ENCODE peak calls at places on chromosomes 5 and 9, in six cellular contexts. One of them, this sample, is unnamed.
A peak's percentile ranks its signal among the peaks of the same experiment; 100 is the strongest.

GRCh38 chr5:127684722-127685467 is 18.3 kb upstream of the CCDC192 start:
- DNase-seq in cardiac fibroblast: no peak
- DNase-seq in astrocyte: no peak
- DNase-seq in heart right ventricle: no peak
- DNase-seq in kidney epithelial cell: no peak
- DNase-seq in upper lobe of left lung: no peak
- DNase-seq in this sample: no peak

GRCh38 chr9:120532891-120533290 is 47.1 kb downstream of the CDK5RAP2 start:
- DNase-seq in cardiac fibroblast: no peak
- DNase-seq in astrocyte: no peak
- DNase-seq in heart right ventricle: no peak
- DNase-seq in kidney epithelial cell: no peak
- DNase-seq in upper lobe of left lung: no peak
- DNase-seq in this sample: no peak

GRCh38 chr5:44942524-44943001 is 133.8 kb downstream of the MRPS30 start:
- DNase-seq in cardiac fibroblast: no peak
- DNase-seq in astrocyte: peak; percentile 2
- DNase-seq in heart right ventricle: no peak
- DNase-seq in kidney epithelial cell: no peak
- DNase-seq in upper lobe of left lung: no peak
- DNase-seq in this sample: no peak

GRCh38 chr5:58462623-58463230 is 2.8 kb upstream of the PLK2 start:
- DNase-seq in cardiac fibroblast: peak; percentile 79
- DNase-seq in astrocyte: peak; percentile 38
- DNase-seq in heart right ventricle: peak; percentile 40
- DNase-seq in kidney epithelial cell: no peak
- DNase-seq in upper lobe of left lung: no peak
- DNase-seq in this sample: no peak

GRCh38 chr9:99259231-99259918 is 37.3 kb downstream of the SEC61B start:
- DNase-seq in cardiac fibroblast: peak; percentile 70
- DNase-seq in astrocyte: peak; percentile 20
- DNase-seq in heart right ventricle: peak; percentile 87
- DNase-seq in kidney epithelial cell: no peak
- DNase-seq in upper lobe of left lung: peak; percentile 93
- DNase-seq in this sample: no peak

GRCh38 chr5:164048527-164048926 is 543.1 kb downstream of the MAT2B start:
- DNase-seq in cardiac fibroblast: peak; percentile 67
- DNase-seq in astrocyte: no peak
- DNase-seq in heart right ventricle: no peak
- DNase-seq in kidney epithelial cell: no peak
- DNase-seq in upper lobe of left lung: no peak
- DNase-seq in this sample: no peak

GRCh38 chr9:21715408-21715807 is 87.0 kb upstream of the MTAP start:
- DNase-seq in cardiac fibroblast: peak; percentile 39
- DNase-seq in astrocyte: no peak
- DNase-seq in heart right ventricle: no peak
- DNase-seq in kidney epithelial cell: no peak
- DNase-seq in upper lobe of left lung: no peak
- DNase-seq in this sample: no peak

GRCh38 chr9:32161720-32162119 is 222.7 kb upstream of the ACO1 start:
- DNase-seq in cardiac fibroblast: no peak
- DNase-seq in astrocyte: no peak
- DNase-seq in heart right ventricle: no peak
- DNase-seq in kidney epithelial cell: no peak
- DNase-seq in upper lobe of left lung: no peak
- DNase-seq in this sample: no peak

GRCh38 chr9:12785941-12786340 is 11.1 kb downstream of the LURAP1L start:
- DNase-seq in cardiac fibroblast: no peak
- DNase-seq in astrocyte: no peak
- DNase-seq in heart right ventricle: no peak
- DNase-seq in kidney epithelial cell: no peak
- DNase-seq in upper lobe of left lung: no peak
- DNase-seq in this sample: no peak

GRCh38 chr9:79686381-79687130 is 114.8 kb downstream of the TLE4 start:
- DNase-seq in cardiac fibroblast: peak; percentile 76
- DNase-seq in astrocyte: peak; percentile 99
- DNase-seq in heart right ventricle: no peak
- DNase-seq in kidney epithelial cell: no peak
- DNase-seq in upper lobe of left lung: no peak
- DNase-seq in this sample: no peak

GRCh38 chr5:91438871-91439270 is 55.8 kb upstream of the ARRDC3 start:
- DNase-seq in cardiac fibroblast: no peak
- DNase-seq in astrocyte: no peak
- DNase-seq in heart right ventricle: no peak
- DNase-seq in kidney epithelial cell: no peak
- DNase-seq in upper lobe of left lung: no peak
- DNase-seq in this sample: no peak

GRCh38 chr9:5848372-5848882 is 15.5 kb upstream of the ERMP1 start:
- DNase-seq in cardiac fibroblast: no peak
- DNase-seq in astrocyte: no peak
- DNase-seq in heart right ventricle: no peak
- DNase-seq in kidney epithelial cell: no peak
- DNase-seq in upper lobe of left lung: no peak
- DNase-seq in this sample: no peak

GRCh38 chr9:124412228-124412575 is 3.0 kb downstream of the PSMB7 start:
- DNase-seq in cardiac fibroblast: no peak
- DNase-seq in astrocyte: no peak
- DNase-seq in heart right ventricle: no peak
- DNase-seq in kidney epithelial cell: no peak
- DNase-seq in upper lobe of left lung: no peak
- DNase-seq in this sample: no peak

GRCh38 chr5:930853-931252 is 38.2 kb downstream of the TRIP13 start:
- DNase-seq in cardiac fibroblast: no peak
- DNase-seq in astrocyte: no peak
- DNase-seq in heart right ventricle: no peak
- DNase-seq in kidney epithelial cell: no peak
- DNase-seq in upper lobe of left lung: no peak
- DNase-seq in this sample: no peak

GRCh38 chr5:1522601-1523479 is 920 bp downstream of the LPCAT1 start:
- DNase-seq in cardiac fibroblast: no peak
- DNase-seq in astrocyte: no peak
- DNase-seq in heart right ventricle: peak; percentile 6
- DNase-seq in kidney epithelial cell: no peak
- DNase-seq in upper lobe of left lung: peak; percentile 89
- DNase-seq in this sample: peak; percentile 68

GRCh38 chr5:139844472-139845145 is 49.0 kb downstream of the PSD2 start:
- DNase-seq in cardiac fibroblast: peak; percentile 77
- DNase-seq in astrocyte: peak; percentile 52
- DNase-seq in heart right ventricle: peak; percentile 66
- DNase-seq in kidney epithelial cell: peak; percentile 35
- DNase-seq in upper lobe of left lung: no peak
- DNase-seq in this sample: no peak

GRCh38 chr5:16690243-16690839 is 73.5 kb upstream of the RETREG1 start:
- DNase-seq in cardiac fibroblast: peak; percentile 63
- DNase-seq in astrocyte: peak; percentile 10
- DNase-seq in heart right ventricle: peak; percentile 29
- DNase-seq in kidney epithelial cell: no peak
- DNase-seq in upper lobe of left lung: no peak
- DNase-seq in this sample: no peak

GRCh38 chr5:149130932-149131273 is 10.4 kb upstream of the ABLIM3 start:
- DNase-seq in cardiac fibroblast: no peak
- DNase-seq in astrocyte: no peak
- DNase-seq in heart right ventricle: no peak
- DNase-seq in kidney epithelial cell: no peak
- DNase-seq in upper lobe of left lung: no peak
- DNase-seq in this sample: no peak

GRCh38 chr5:1656271-1656975 is 132.7 kb upstream of the LPCAT1 start:
- DNase-seq in cardiac fibroblast: no peak
- DNase-seq in astrocyte: no peak
- DNase-seq in heart right ventricle: no peak
- DNase-seq in kidney epithelial cell: no peak
- DNase-seq in upper lobe of left lung: peak; percentile 44
- DNase-seq in this sample: peak; percentile 56

GRCh38 chr9:127915325-127915752 is 1.5 kb downstream of the ST6GALNAC4 start:
- DNase-seq in cardiac fibroblast: no peak
- DNase-seq in astrocyte: no peak
- DNase-seq in heart right ventricle: no peak
- DNase-seq in kidney epithelial cell: no peak
- DNase-seq in upper lobe of left lung: no peak
- DNase-seq in this sample: no peak

GRCh38 chr5:38316544-38317224 is 58.3 kb downstream of the EGFLAM start:
- DNase-seq in cardiac fibroblast: peak; percentile 54
- DNase-seq in astrocyte: no peak
- DNase-seq in heart right ventricle: peak; percentile 41
- DNase-seq in kidney epithelial cell: no peak
- DNase-seq in upper lobe of left lung: no peak
- DNase-seq in this sample: no peak

GRCh38 chr5:180315762-180316212 is 23.9 kb upstream of the MAPK9 start:
- DNase-seq in cardiac fibroblast: peak; percentile 67
- DNase-seq in astrocyte: no peak
- DNase-seq in heart right ventricle: peak; percentile 50
- DNase-seq in kidney epithelial cell: no peak
- DNase-seq in upper lobe of left lung: peak; percentile 88
- DNase-seq in this sample: no peak

GRCh38 chr5:179405054-179405416 is 59.8 kb upstream of the ADAMTS2 start:
- DNase-seq in cardiac fibroblast: no peak
- DNase-seq in astrocyte: no peak
- DNase-seq in heart right ventricle: no peak
- DNase-seq in kidney epithelial cell: no peak
- DNase-seq in upper lobe of left lung: no peak
- DNase-seq in this sample: peak; percentile 39

GRCh38 chr5:62606878-62607277 is 28.3 kb downstream of the LRRC70 start:
- DNase-seq in cardiac fibroblast: peak; percentile 80
- DNase-seq in astrocyte: peak; percentile 16
- DNase-seq in heart right ventricle: no peak
- DNase-seq in kidney epithelial cell: no peak
- DNase-seq in upper lobe of left lung: no peak
- DNase-seq in this sample: no peak

GRCh38 chr5:34007675-34008600 is at the start of gene AMACR:
- DNase-seq in cardiac fibroblast: peak; percentile 97
- DNase-seq in astrocyte: peak; percentile 81
- DNase-seq in heart right ventricle: peak; percentile 92
- DNase-seq in kidney epithelial cell: peak; percentile 76
- DNase-seq in upper lobe of left lung: peak; percentile 99
- DNase-seq in this sample: peak; percentile 95
- TF ChIP-seq CTCF in cardiac fibroblast: no peak
- TF ChIP-seq CTCF in astrocyte: no peak
- TF ChIP-seq CTCF in heart right ventricle: no peak
- TF ChIP-seq CTCF in kidney epithelial cell: no peak
- TF ChIP-seq CTCF in upper lobe of left lung: no peak
- TF ChIP-seq CTCF in this sample: no peak

DNA sequence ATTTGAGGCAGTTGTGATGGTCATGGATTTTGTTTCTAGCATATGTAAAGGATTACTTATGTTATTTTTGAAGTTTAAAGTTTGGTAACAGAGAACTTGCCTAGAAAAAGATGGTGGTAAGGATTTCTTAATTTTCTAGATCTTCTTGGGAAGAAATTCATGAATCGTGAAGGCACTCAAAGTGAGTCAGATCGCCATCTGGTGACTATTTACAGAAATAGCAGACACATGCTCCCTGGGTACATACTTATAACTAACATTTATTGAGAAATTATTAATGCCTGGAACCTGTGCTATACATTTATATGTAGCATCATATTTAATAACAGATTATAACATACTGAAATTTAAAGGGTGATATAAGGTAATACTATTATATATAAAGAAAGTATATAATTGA is 299.7 kb downstream of the IZUMO3 start:
- DNase-seq in cardiac fibroblast: peak; percentile 11
- DNase-seq in astrocyte: no peak
- DNase-seq in heart right ventricle: no peak
- DNase-seq in kidney epithelial cell: no peak
- DNase-seq in upper lobe of left lung: no peak
- DNase-seq in this sample: no peak
- TF ChIP-seq CTCF in cardiac fibroblast: peak; percentile 11
- TF ChIP-seq CTCF in astrocyte: peak; percentile 53
- TF ChIP-seq CTCF in heart right ventricle: peak; percentile 28
- TF ChIP-seq CTCF in kidney epithelial cell: peak; percentile 53
- TF ChIP-seq CTCF in upper lobe of left lung: no peak
- TF ChIP-seq CTCF in this sample: peak; percentile 78

DNA sequence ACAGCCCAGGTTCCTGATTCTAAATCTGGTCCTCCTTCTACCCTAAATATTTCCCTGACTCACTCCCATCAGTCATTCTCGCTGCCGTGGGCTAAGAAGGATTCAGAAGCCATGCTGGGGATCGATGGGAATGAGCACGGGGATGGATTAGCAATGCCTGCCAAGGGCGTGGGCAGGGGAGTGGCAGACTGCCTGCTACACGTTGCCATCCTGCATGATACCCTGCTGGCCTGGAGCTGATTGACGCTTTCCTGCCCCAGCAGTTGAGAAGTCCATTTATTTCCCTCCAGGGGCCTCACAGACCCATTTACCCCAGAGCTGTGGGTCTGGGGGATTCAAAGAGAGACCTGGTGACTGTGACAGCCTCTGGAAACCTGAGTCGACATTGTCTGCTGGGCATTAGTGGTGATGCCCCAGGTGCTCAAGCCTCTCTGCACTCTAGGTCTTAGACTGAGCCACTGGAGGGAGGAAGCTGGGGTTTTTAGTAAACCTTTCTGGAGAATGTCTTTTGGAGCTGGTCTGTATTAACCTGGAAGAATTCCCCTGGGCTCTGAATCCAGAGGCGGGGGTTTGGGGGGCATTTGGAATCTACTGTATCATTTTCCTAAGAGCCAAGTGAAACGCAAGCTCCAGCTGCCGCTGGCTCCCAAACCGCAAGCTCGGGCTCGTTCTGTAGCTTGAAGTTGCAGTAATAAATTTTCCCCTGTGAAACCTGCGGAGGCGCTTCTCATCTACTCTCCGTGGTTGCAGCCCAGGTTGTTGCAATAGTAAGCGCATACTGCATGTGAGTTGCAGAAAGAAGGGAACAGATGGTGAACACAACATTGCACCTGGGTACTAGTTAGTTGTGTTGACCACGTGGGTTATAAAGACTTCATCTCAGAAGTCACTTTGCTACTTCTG is 76.3 kb upstream of the RAPGEF1 start:
- DNase-seq in cardiac fibroblast: peak; percentile 4
- DNase-seq in astrocyte: no peak
- DNase-seq in heart right ventricle: no peak
- DNase-seq in kidney epithelial cell: no peak
- DNase-seq in upper lobe of left lung: no peak
- DNase-seq in this sample: no peak
- TF ChIP-seq CTCF in cardiac fibroblast: no peak
- TF ChIP-seq CTCF in astrocyte: no peak
- TF ChIP-seq CTCF in heart right ventricle: no peak
- TF ChIP-seq CTCF in kidney epithelial cell: no peak
- TF ChIP-seq CTCF in upper lobe of left lung: no peak
- TF ChIP-seq CTCF in this sample: no peak

DNA sequence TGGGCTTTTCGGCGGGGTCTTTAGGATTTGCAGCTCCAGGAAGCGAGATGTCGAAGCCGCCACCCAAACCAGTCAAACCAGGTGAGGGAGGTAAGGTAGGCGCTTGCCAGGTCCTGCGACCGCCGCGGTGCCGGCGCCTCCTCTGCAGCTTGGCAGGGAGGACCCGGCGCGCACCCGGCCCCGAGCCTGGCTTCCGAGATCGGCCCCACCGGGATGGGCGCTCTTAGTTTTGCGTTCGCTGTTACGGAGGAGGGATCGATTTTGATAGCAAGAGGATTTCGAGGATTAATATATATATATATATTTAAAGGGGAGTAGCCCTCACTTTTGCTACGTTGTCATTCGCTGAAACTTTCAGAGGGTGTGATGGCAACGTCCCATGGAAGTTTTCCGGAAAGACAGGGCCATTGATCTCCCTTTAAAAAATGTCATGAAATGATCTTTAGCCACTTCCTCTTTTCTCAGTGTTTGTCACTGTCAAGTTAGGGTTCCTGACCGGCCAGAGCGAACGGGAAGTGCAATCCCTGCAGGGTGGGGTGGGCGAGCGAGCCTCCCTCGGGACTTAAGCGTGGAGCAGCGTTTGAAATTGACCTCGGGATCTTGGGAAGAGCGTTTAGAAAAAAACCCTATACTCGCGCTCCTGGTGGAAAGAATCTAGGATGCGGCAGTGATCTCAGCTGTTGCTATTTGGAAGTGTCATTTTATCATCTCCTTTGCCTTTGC is 493 bp downstream of the OSTF1 start:
- DNase-seq in cardiac fibroblast: peak; percentile 70
- DNase-seq in astrocyte: peak; percentile 54
- DNase-seq in heart right ventricle: peak; percentile 68
- DNase-seq in kidney epithelial cell: no peak
- DNase-seq in upper lobe of left lung: peak; percentile 93
- DNase-seq in this sample: no peak
- TF ChIP-seq CTCF in cardiac fibroblast: peak; percentile 38
- TF ChIP-seq CTCF in astrocyte: peak; percentile 40
- TF ChIP-seq CTCF in heart right ventricle: peak; percentile 7
- TF ChIP-seq CTCF in kidney epithelial cell: peak; percentile 37
- TF ChIP-seq CTCF in upper lobe of left lung: no peak
- TF ChIP-seq CTCF in this sample: peak; percentile 64

This sample was measured in type B pancreatic cell.